ENCODE peak calls at places on chromosomes 2 and 18, in four cellular contexts. A, P, V and Q are unnamed samples.

GRCh38 chr2:80246449-80247025 is 58.0 kb downstream of the LRRTM1 start:
- DNase-seq in P (no peak), A (no peak), V (no peak), Q (no peak)

GRCh38 chr2:64653174-64654062 is at the start of gene SERTAD2:
- DNase-seq in P (peak; percentile 95), A (peak; percentile 77), V (peak; percentile 98), Q (peak; percentile 91)

GRCh38 chr2:28470759-28471158 is 25.1 kb upstream of the PLB1 start:
- DNase-seq in A (no peak), V (no peak), P (no peak), Q (no peak)

GRCh38 chr2:54149623-54150501 is 34.4 kb downstream of the ACYP2 start:
- DNase-seq in V (peak; percentile 45), P (no peak), A (peak; percentile 29), Q (no peak)

GRCh38 chr18:908631-909621 is 4.3 kb downstream of the ADCYAP1 start:
- DNase-seq in P (peak; percentile 6), V (peak; percentile 6), A (no peak), Q (no peak)

GRCh38 chr2:2950403-2950952 is 427.1 kb downstream of the EIPR1 start:
- DNase-seq in A (no peak), P (no peak), V (no peak), Q (no peak)

GRCh38 chr2:36433311-36434217 is 78.0 kb downstream of the CRIM1 start:
- DNase-seq in V (peak; percentile 57), A (peak; percentile 81), P (peak; percentile 23), Q (peak; percentile 57)

GRCh38 chr2:54482725-54483124 is 26.6 kb downstream of the SPTBN1 start:
- DNase-seq in P (no peak), V (peak; percentile 81), A (peak; percentile 96), Q (no peak)

GRCh38 chr2:72115361-72116080 is 32.1 kb downstream of the CYP26B1 start:
- DNase-seq in V (peak; percentile 95), P (no peak), A (peak; percentile 57), Q (no peak)

GRCh38 chr18:77316641-77317040 is 67.0 kb downstream of the GALR1 start:
- DNase-seq in A (peak; percentile 27), P (no peak), V (no peak), Q (no peak)

GRCh38 chr2:135056790-135057189 is 4.7 kb downstream of the RAB3GAP1 start:
- DNase-seq in A (no peak), V (no peak), P (no peak), Q (no peak)

GRCh38 chr2:218887079-218887478 is 6.4 kb downstream of the WNT10A start:
- DNase-seq in V (no peak), A (no peak), P (no peak), Q (no peak)

GRCh38 chr2:98518106-98518505 is 73.4 kb downstream of the INPP4A start:
- DNase-seq in P (no peak), V (no peak), A (peak; percentile 33), Q (no peak)